ENCODE peak calls at places on chromosomes 3 and 15, in six cellular contexts. One of them, this sample, is unnamed.

GRCh38 chr3:66642015-66642414 is 141.2 kb upstream of the LRIG1 start:
- DNase-seq in fibroblast of pulmonary artery: no peak
- DNase-seq in heart left ventricle: no peak
- DNase-seq in BE2C: no peak
- DNase-seq in MM.1S: no peak
- DNase-seq in sigmoid colon: no peak
- DNase-seq in this sample: no peak

GRCh38 chr15:60660290-60661051 is 181.5 kb upstream of the ICE2 start:
- DNase-seq in fibroblast of pulmonary artery: peak; percentile 81
- DNase-seq in heart left ventricle: no peak
- DNase-seq in BE2C: peak; percentile 42
- DNase-seq in MM.1S: peak; percentile 64
- DNase-seq in sigmoid colon: no peak
- DNase-seq in this sample: no peak

GRCh38 chr3:72803573-72803972 is 44.7 kb downstream of the SHQ1 start:
- DNase-seq in fibroblast of pulmonary artery: no peak
- DNase-seq in heart left ventricle: no peak
- DNase-seq in BE2C: no peak
- DNase-seq in MM.1S: no peak
- DNase-seq in sigmoid colon: no peak
- DNase-seq in this sample: no peak

GRCh38 chr3:58625196-58625595 is 41.4 kb downstream of the FAM3D start:
- DNase-seq in fibroblast of pulmonary artery: no peak
- DNase-seq in heart left ventricle: no peak
- DNase-seq in BE2C: no peak
- DNase-seq in MM.1S: no peak
- DNase-seq in sigmoid colon: no peak
- DNase-seq in this sample: no peak

GRCh38 chr15:90419738-90420487 is 31.9 kb downstream of the IQGAP1 start:
- DNase-seq in fibroblast of pulmonary artery: peak; percentile 77
- DNase-seq in heart left ventricle: no peak
- DNase-seq in BE2C: no peak
- DNase-seq in MM.1S: no peak
- DNase-seq in sigmoid colon: no peak
- DNase-seq in this sample: no peak

GRCh38 chr15:41416162-41416741 is 643 bp upstream of the RTF1 start:
- DNase-seq in fibroblast of pulmonary artery: no peak
- DNase-seq in heart left ventricle: no peak
- DNase-seq in BE2C: no peak
- DNase-seq in MM.1S: no peak
- DNase-seq in sigmoid colon: no peak
- DNase-seq in this sample: no peak

GRCh38 chr3:55675478-55675877 is 188.4 kb upstream of the WNT5A start:
- DNase-seq in fibroblast of pulmonary artery: no peak
- DNase-seq in heart left ventricle: no peak
- DNase-seq in BE2C: no peak
- DNase-seq in MM.1S: peak; percentile 86
- DNase-seq in sigmoid colon: no peak
- DNase-seq in this sample: no peak

GRCh38 chr15:39598958-39599845 is 18.3 kb downstream of the THBS1 start:
- DNase-seq in fibroblast of pulmonary artery: peak; percentile 68
- DNase-seq in heart left ventricle: no peak
- DNase-seq in BE2C: no peak
- DNase-seq in MM.1S: no peak
- DNase-seq in sigmoid colon: no peak
- DNase-seq in this sample: no peak

GRCh38 chr3:157119369-157119951 is 40.5 kb downstream of the CCNL1 start:
- DNase-seq in fibroblast of pulmonary artery: no peak
- DNase-seq in heart left ventricle: no peak
- DNase-seq in BE2C: no peak
- DNase-seq in MM.1S: no peak
- DNase-seq in sigmoid colon: no peak
- DNase-seq in this sample: no peak

GRCh38 chr3:110318108-110318507 is 753.5 kb upstream of the NECTIN3 start:
- DNase-seq in fibroblast of pulmonary artery: peak; percentile 40
- DNase-seq in heart left ventricle: no peak
- DNase-seq in BE2C: no peak
- DNase-seq in MM.1S: no peak
- DNase-seq in sigmoid colon: no peak
- DNase-seq in this sample: no peak

GRCh38 chr15:63504979-63505841 is 817 bp downstream of the USP3 start:
- DNase-seq in fibroblast of pulmonary artery: peak; percentile 57
- DNase-seq in heart left ventricle: peak; percentile 79
- DNase-seq in BE2C: peak; percentile 64
- DNase-seq in MM.1S: peak; percentile 83
- DNase-seq in sigmoid colon: peak; percentile 82
- DNase-seq in this sample: no peak

GRCh38 chr3:48305396-48305795 is 28.1 kb downstream of the SPINK8 start:
- DNase-seq in fibroblast of pulmonary artery: no peak
- DNase-seq in heart left ventricle: no peak
- DNase-seq in BE2C: no peak
- DNase-seq in MM.1S: no peak
- DNase-seq in sigmoid colon: no peak
- DNase-seq in this sample: no peak

GRCh38 chr3:12730511-12731234 is 28.4 kb downstream of the TMEM40 start:
- DNase-seq in fibroblast of pulmonary artery: no peak
- DNase-seq in heart left ventricle: no peak
- DNase-seq in BE2C: no peak
- DNase-seq in MM.1S: no peak
- DNase-seq in sigmoid colon: no peak
- DNase-seq in this sample: no peak

GRCh38 chr3:143885803-143886427 is 37.6 kb upstream of the SLC9A9 start:
- DNase-seq in fibroblast of pulmonary artery: peak; percentile 63
- DNase-seq in heart left ventricle: no peak
- DNase-seq in BE2C: peak; percentile 31
- DNase-seq in MM.1S: peak; percentile 60
- DNase-seq in sigmoid colon: no peak
- DNase-seq in this sample: no peak

GRCh38 chr3:71584216-71585061 is 911 bp upstream of the FOXP1 start:
- DNase-seq in fibroblast of pulmonary artery: peak; percentile 57
- DNase-seq in heart left ventricle: peak; percentile 68
- DNase-seq in BE2C: peak; percentile 43
- DNase-seq in MM.1S: no peak
- DNase-seq in sigmoid colon: peak; percentile 80
- DNase-seq in this sample: no peak

GRCh38 chr15:95916568-95916967 is 413.9 kb upstream of the NR2F2 start:
- DNase-seq in fibroblast of pulmonary artery: no peak
- DNase-seq in heart left ventricle: no peak
- DNase-seq in BE2C: no peak
- DNase-seq in MM.1S: no peak
- DNase-seq in sigmoid colon: no peak
- DNase-seq in this sample: no peak

GRCh38 chr15:67531379-67532059 is 10.6 kb downstream of the C15orf61 start:
- DNase-seq in fibroblast of pulmonary artery: peak; percentile 50
- DNase-seq in heart left ventricle: no peak
- DNase-seq in BE2C: no peak
- DNase-seq in MM.1S: no peak
- DNase-seq in sigmoid colon: no peak
- DNase-seq in this sample: no peak

GRCh38 chr3:10522646-10523303 is 17.4 kb upstream of the ATP2B2 start:
- DNase-seq in fibroblast of pulmonary artery: no peak
- DNase-seq in heart left ventricle: no peak
- DNase-seq in BE2C: no peak
- DNase-seq in MM.1S: no peak
- DNase-seq in sigmoid colon: peak; percentile 36
- DNase-seq in this sample: no peak

GRCh38 chr15:92091155-92091734 is 237.7 kb downstream of the SLCO3A1 start:
- DNase-seq in fibroblast of pulmonary artery: peak; percentile 41
- DNase-seq in heart left ventricle: peak; percentile 67
- DNase-seq in BE2C: peak; percentile 80
- DNase-seq in MM.1S: no peak
- DNase-seq in sigmoid colon: no peak
- DNase-seq in this sample: no peak

GRCh38 chr3:102182162-102182561 is 252.7 kb upstream of the ZPLD1 start:
- DNase-seq in fibroblast of pulmonary artery: peak; percentile 64
- DNase-seq in heart left ventricle: no peak
- DNase-seq in BE2C: no peak
- DNase-seq in MM.1S: no peak
- DNase-seq in sigmoid colon: no peak
- DNase-seq in this sample: no peak

GRCh38 chr3:98848108-98848507 is 53.4 kb downstream of the DCBLD2 start:
- DNase-seq in fibroblast of pulmonary artery: no peak
- DNase-seq in heart left ventricle: no peak
- DNase-seq in BE2C: no peak
- DNase-seq in MM.1S: no peak
- DNase-seq in sigmoid colon: no peak
- DNase-seq in this sample: no peak

GRCh38 chr3:156978471-156978961 is 152.4 kb downstream of the LEKR1 start:
- DNase-seq in fibroblast of pulmonary artery: no peak
- DNase-seq in heart left ventricle: no peak
- DNase-seq in BE2C: no peak
- DNase-seq in MM.1S: peak; percentile 88
- DNase-seq in sigmoid colon: no peak
- DNase-seq in this sample: no peak

GRCh38 chr3:197736010-197736490 is 654 bp downstream of the RUBCN start:
- DNase-seq in fibroblast of pulmonary artery: no peak
- DNase-seq in heart left ventricle: peak; percentile 62
- DNase-seq in BE2C: peak; percentile 47
- DNase-seq in MM.1S: peak; percentile 57
- DNase-seq in sigmoid colon: no peak
- DNase-seq in this sample: no peak

GRCh38 chr15:77546870-77547269 is 85.8 kb downstream of the LINGO1 start:
- DNase-seq in fibroblast of pulmonary artery: no peak
- DNase-seq in heart left ventricle: no peak
- DNase-seq in BE2C: no peak
- DNase-seq in MM.1S: no peak
- DNase-seq in sigmoid colon: no peak
- DNase-seq in this sample: no peak
- TF ChIP-seq CTCF in fibroblast of pulmonary artery: no peak
- TF ChIP-seq CTCF in heart left ventricle: no peak
- TF ChIP-seq CTCF in BE2C: peak; percentile 29
- TF ChIP-seq CTCF in MM.1S: no peak
- TF ChIP-seq CTCF in sigmoid colon: no peak
- TF ChIP-seq CTCF in this sample: no peak

GRCh38 chr3:23942546-23942945 is 2.5 kb upstream of the NR1D2 start:
- DNase-seq in fibroblast of pulmonary artery: no peak
- DNase-seq in heart left ventricle: no peak
- DNase-seq in BE2C: no peak
- DNase-seq in MM.1S: no peak
- DNase-seq in sigmoid colon: no peak
- DNase-seq in this sample: no peak
- TF ChIP-seq CTCF in fibroblast of pulmonary artery: no peak
- TF ChIP-seq CTCF in heart left ventricle: no peak
- TF ChIP-seq CTCF in BE2C: no peak
- TF ChIP-seq CTCF in MM.1S: no peak
- TF ChIP-seq CTCF in sigmoid colon: no peak
- TF ChIP-seq CTCF in this sample: no peak

GRCh38 chr3:187856567-187856966 is 111.3 kb upstream of the BCL6 start:
- DNase-seq in fibroblast of pulmonary artery: no peak
- DNase-seq in heart left ventricle: no peak
- DNase-seq in BE2C: no peak
- DNase-seq in MM.1S: no peak
- DNase-seq in sigmoid colon: no peak
- DNase-seq in this sample: no peak

GRCh38 chr3:187858711-187859110 is 113.4 kb upstream of the BCL6 start:
- DNase-seq in fibroblast of pulmonary artery: no peak
- DNase-seq in heart left ventricle: no peak
- DNase-seq in BE2C: no peak
- DNase-seq in MM.1S: no peak
- DNase-seq in sigmoid colon: no peak
- DNase-seq in this sample: no peak

GRCh38 chr3:187852842-187853727 is 107.8 kb upstream of the BCL6 start:
- DNase-seq in fibroblast of pulmonary artery: no peak
- DNase-seq in heart left ventricle: no peak
- DNase-seq in BE2C: no peak
- DNase-seq in MM.1S: no peak
- DNase-seq in sigmoid colon: no peak
- DNase-seq in this sample: no peak

GRCh38 chr3:187858086-187858485 is 112.8 kb upstream of the BCL6 start:
- DNase-seq in fibroblast of pulmonary artery: no peak
- DNase-seq in heart left ventricle: no peak
- DNase-seq in BE2C: no peak
- DNase-seq in MM.1S: no peak
- DNase-seq in sigmoid colon: no peak
- DNase-seq in this sample: no peak
- TF ChIP-seq CTCF in fibroblast of pulmonary artery: no peak
- TF ChIP-seq CTCF in heart left ventricle: no peak
- TF ChIP-seq CTCF in BE2C: no peak
- TF ChIP-seq CTCF in MM.1S: no peak
- TF ChIP-seq CTCF in sigmoid colon: no peak
- TF ChIP-seq CTCF in this sample: no peak

GRCh38 chr3:131232711-131233267 is 148.8 kb upstream of the NUDT16 start:
- DNase-seq in fibroblast of pulmonary artery: no peak
- DNase-seq in heart left ventricle: no peak
- DNase-seq in BE2C: no peak
- DNase-seq in MM.1S: no peak
- DNase-seq in sigmoid colon: no peak
- DNase-seq in this sample: no peak

GRCh38 chr3:131233900-131234667 is 147.5 kb upstream of the NUDT16 start:
- DNase-seq in fibroblast of pulmonary artery: no peak
- DNase-seq in heart left ventricle: no peak
- DNase-seq in BE2C: peak; percentile 24
- DNase-seq in MM.1S: no peak
- DNase-seq in sigmoid colon: no peak
- DNase-seq in this sample: no peak

GRCh38 chr3:131228522-131228921 is 153.1 kb upstream of the NUDT16 start:
- DNase-seq in fibroblast of pulmonary artery: no peak
- DNase-seq in heart left ventricle: no peak
- DNase-seq in BE2C: no peak
- DNase-seq in MM.1S: no peak
- DNase-seq in sigmoid colon: no peak
- DNase-seq in this sample: no peak

DNA sequence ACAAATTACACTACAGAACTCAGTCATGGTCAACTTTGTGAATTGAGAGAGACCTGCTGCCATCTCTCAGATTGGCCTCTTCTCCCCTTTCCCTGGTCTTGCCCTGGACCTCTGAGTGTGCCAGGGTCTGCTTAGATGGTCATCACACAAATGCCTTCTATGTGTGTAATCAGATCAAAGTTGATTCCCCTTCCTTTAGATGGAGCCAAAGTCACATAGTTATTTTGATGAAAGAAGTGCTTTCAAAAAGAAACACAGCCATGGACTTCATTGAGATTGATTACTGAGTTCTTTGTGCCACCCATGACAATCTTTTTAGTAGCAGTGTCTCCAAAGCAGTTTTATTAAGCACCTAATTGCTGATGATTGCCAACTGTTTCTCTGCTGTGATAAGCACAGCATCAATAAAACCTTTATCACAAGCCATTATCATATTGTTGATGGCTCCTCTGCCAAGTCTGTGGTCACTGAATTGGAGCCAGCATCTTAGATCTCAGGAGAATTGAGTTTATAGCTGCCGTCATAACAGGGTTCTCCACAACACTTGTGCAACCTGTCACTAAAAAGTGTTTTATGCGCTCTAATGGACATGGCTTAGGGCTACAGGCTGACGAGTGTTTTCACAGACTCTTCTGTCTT is 149.7 kb upstream of the NUDT16 start:
- DNase-seq in fibroblast of pulmonary artery: no peak
- DNase-seq in heart left ventricle: no peak
- DNase-seq in BE2C: no peak
- DNase-seq in MM.1S: no peak
- DNase-seq in sigmoid colon: no peak
- DNase-seq in this sample: no peak
- TF ChIP-seq CTCF in fibroblast of pulmonary artery: no peak
- TF ChIP-seq CTCF in heart left ventricle: no peak
- TF ChIP-seq CTCF in BE2C: peak; percentile 10
- TF ChIP-seq CTCF in MM.1S: no peak
- TF ChIP-seq CTCF in sigmoid colon: no peak
- TF ChIP-seq CTCF in this sample: peak; percentile 10

GRCh38 chr15:85335193-85335939 is 45.0 kb upstream of the AKAP13 start:
- DNase-seq in fibroblast of pulmonary artery: no peak
- DNase-seq in heart left ventricle: no peak
- DNase-seq in BE2C: no peak
- DNase-seq in MM.1S: no peak
- DNase-seq in sigmoid colon: no peak
- DNase-seq in this sample: no peak
- TF ChIP-seq CTCF in fibroblast of pulmonary artery: peak; percentile 5
- TF ChIP-seq CTCF in heart left ventricle: no peak
- TF ChIP-seq CTCF in BE2C: no peak
- TF ChIP-seq CTCF in MM.1S: no peak
- TF ChIP-seq CTCF in sigmoid colon: no peak
- TF ChIP-seq CTCF in this sample: no peak